ENCODE peak calls at places on chromosome 1, in five cellular contexts. F is stimulated activated CD8-positive, alpha-beta memory T cell treated with anti-CD3 and anti-CD28 coated beads, Interleukin-4, amount 100 ng/mL, for 4 hours; I is fibroblast of pulmonary artery; E is HFFc6; G is ureter. R is an unnamed sample.

GRCh38 chr1:173267453-173267945 is 60.4 kb upstream of the TNFSF4 start:
- DNase-seq in F (no peak), I (peak), E (peak), G (no peak), R (no peak)

GRCh38 chr1:205709059-205709398 is 28.7 kb upstream of the SLC45A3 start:
- DNase-seq in F (no peak), I (peak), E (peak), G (no peak), R (no peak)

GRCh38 chr1:31531177-31532000 is 44.9 kb upstream of the TINAGL1 start:
- DNase-seq in F (no peak), I (peak), E (peak), G (no peak), R (no peak)

GRCh38 chr1:230766318-230766717 is 19.1 kb downstream of the CAPN9 start:
- DNase-seq in F (no peak), I (no peak), E (no peak), G (no peak), R (no peak)

GRCh38 chr1:38005195-38006007 is at the start of gene FHL3:
- DNase-seq in F (no peak), I (peak), E (no peak), G (peak), R (peak)

GRCh38 chr1:167500283-167500860 is 18.0 kb downstream of the CD247 start:
- DNase-seq in F (no peak), I (no peak), E (no peak), G (peak), R (no peak)

GRCh38 chr1:74463301-74463988 is 49.0 kb downstream of the LRRC53 start:
- DNase-seq in F (no peak), I (peak), E (no peak), G (no peak), R (no peak)

GRCh38 chr1:203140743-203141520 is 13.4 kb downstream of the ADORA1 start:
- DNase-seq in F (no peak), I (no peak), E (no peak), G (no peak), R (no peak)

GRCh38 chr1:245873068-245873467 is 634.0 kb downstream of the SMYD3 start:
- DNase-seq in F (no peak), I (no peak), E (no peak), G (no peak), R (no peak)

GRCh38 chr1:1150100-1150499 is 23.6 kb upstream of the TTLL10 start:
- DNase-seq in F (no peak), I (no peak), E (no peak), G (no peak), R (no peak)

GRCh38 chr1:198096390-198096789 is 60.4 kb upstream of the NEK7 start:
- DNase-seq in F (no peak), I (no peak), E (no peak), G (no peak), R (no peak)

GRCh38 chr1:233406994-233407631 is 79.6 kb downstream of the MAP3K21 start:
- DNase-seq in F (no peak), I (no peak), E (no peak), G (no peak), R (no peak)

GRCh38 chr1:178713270-178713669 is 11.8 kb upstream of the RALGPS2 start:
- DNase-seq in F (no peak), I (no peak), E (no peak), G (no peak), R (no peak)

GRCh38 chr1:201329286-201329685 is 46.0 kb downstream of the PKP1 start:
- DNase-seq in F (no peak), I (peak), E (no peak), G (no peak), R (no peak)